ENCODE peak calls at places on chromosomes 13 and 19, in ten cellular contexts. H is SJSA1, M is adrenal gland, S is substantia nigra, F is iPS DF 6.9, D is suprapubic skin, P is pancreas, J is aorta, R is neural progenitor cell, Q is heart right ventricle. B is an unnamed sample.

GRCh38 chr13:45398862-45399261 is 19.3 kb downstream of the SLC25A30 start:
- DNase-seq in H (no peak), M (no peak), S (no peak), F (no peak), D (no peak), P (no peak), J (no peak), R (no peak), Q (no peak), B (no peak)

GRCh38 chr13:109509154-109509905 is 277.1 kb downstream of the IRS2 start:
- DNase-seq in H (no peak), M (no peak), S (no peak), F (no peak), D (no peak), P (no peak), J (no peak), R (no peak), Q (no peak), B (no peak)

GRCh38 chr13:51978836-51979556 is 32.3 kb downstream of the ATP7B start:
- DNase-seq in H (no peak), M (no peak), S (no peak), F (no peak), D (no peak), P (no peak), J (no peak), R (no peak), Q (no peak), B (no peak)

GRCh38 chr19:1577090-1577928 is 9.2 kb upstream of the MEX3D start:
- DNase-seq in H (no peak), M (no peak), S (no peak), F (no peak), D (no peak), P (no peak), J (no peak), R (no peak), Q (peak), B (no peak)

GRCh38 chr13:105452895-105453294 is 1082.6 kb downstream of the EFNB2 start:
- DNase-seq in H (no peak), M (no peak), S (no peak), F (no peak), D (no peak), P (no peak), J (no peak), R (no peak), Q (no peak), B (no peak)

GRCh38 chr13:88014527-88014926 is 343.4 kb downstream of the SLITRK5 start:
- DNase-seq in H (no peak), M (no peak), S (no peak), F (no peak), D (no peak), P (no peak), J (no peak), R (no peak), Q (no peak), B (no peak)

GRCh38 chr19:16197622-16198362 is at the start of gene AP1M1:
- DNase-seq in H (peak), M (peak), S (peak), F (peak), D (peak), P (peak), J (peak), R (peak), Q (peak), B (peak)

GRCh38 chr19:39363909-39364457 is 21.8 kb downstream of the SAMD4B start:
- DNase-seq in H (no peak), M (no peak), S (peak), F (no peak), D (no peak), P (no peak), J (peak), R (no peak), Q (peak), B (no peak)

GRCh38 chr13:98997738-98998641 is 20.1 kb upstream of the DOCK9 start:
- DNase-seq in H (no peak), M (peak), S (no peak), F (no peak), D (no peak), P (no peak), J (no peak), R (no peak), Q (no peak), B (no peak)

GRCh38 chr13:49938274-49938673 is 2.1 kb upstream of the SPRYD7 start:
- DNase-seq in H (no peak), M (no peak), S (no peak), F (no peak), D (no peak), P (no peak), J (no peak), R (no peak), Q (no peak), B (no peak)

GRCh38 chr19:43452517-43453045 is 12.8 kb downstream of the LYPD3 start:
- DNase-seq in H (no peak), M (no peak), S (no peak), F (no peak), D (no peak), P (no peak), J (no peak), R (no peak), Q (no peak), B (no peak)

GRCh38 chr19:1122021-1122971 is 18.5 kb downstream of the GPX4 start:
- DNase-seq in H (no peak), M (no peak), S (no peak), F (no peak), D (no peak), P (no peak), J (no peak), R (no peak), Q (no peak), B (no peak)

GRCh38 chr13:32408296-32408998 is 19.5 kb downstream of the N4BP2L1 start:
- DNase-seq in H (no peak), M (no peak), S (no peak), F (no peak), D (no peak), P (no peak), J (no peak), R (no peak), Q (no peak), B (no peak)

GRCh38 chr13:50800091-50800739 is 43.3 kb downstream of the DLEU7 start:
- DNase-seq in H (no peak), M (no peak), S (no peak), F (no peak), D (no peak), P (no peak), J (no peak), R (no peak), Q (no peak), B (no peak)

GRCh38 chr19:15871570-15871969 is 26.3 kb downstream of the CYP4F2 start:
- DNase-seq in H (no peak), M (no peak), S (no peak), F (no peak), D (no peak), P (no peak), J (no peak), R (no peak), Q (no peak), B (peak)

GRCh38 chr19:19151418-19151817 is 13.1 kb upstream of the TMEM161A start:
- DNase-seq in H (no peak), M (no peak), S (no peak), F (no peak), D (no peak), P (no peak), J (no peak), R (no peak), Q (no peak), B (no peak)

GRCh38 chr19:47324502-47324901 is 7.5 kb upstream of the C5AR2 start:
- DNase-seq in H (no peak), M (peak), S (peak), F (no peak), D (no peak), P (no peak), J (no peak), R (no peak), Q (no peak), B (no peak)

DNA sequence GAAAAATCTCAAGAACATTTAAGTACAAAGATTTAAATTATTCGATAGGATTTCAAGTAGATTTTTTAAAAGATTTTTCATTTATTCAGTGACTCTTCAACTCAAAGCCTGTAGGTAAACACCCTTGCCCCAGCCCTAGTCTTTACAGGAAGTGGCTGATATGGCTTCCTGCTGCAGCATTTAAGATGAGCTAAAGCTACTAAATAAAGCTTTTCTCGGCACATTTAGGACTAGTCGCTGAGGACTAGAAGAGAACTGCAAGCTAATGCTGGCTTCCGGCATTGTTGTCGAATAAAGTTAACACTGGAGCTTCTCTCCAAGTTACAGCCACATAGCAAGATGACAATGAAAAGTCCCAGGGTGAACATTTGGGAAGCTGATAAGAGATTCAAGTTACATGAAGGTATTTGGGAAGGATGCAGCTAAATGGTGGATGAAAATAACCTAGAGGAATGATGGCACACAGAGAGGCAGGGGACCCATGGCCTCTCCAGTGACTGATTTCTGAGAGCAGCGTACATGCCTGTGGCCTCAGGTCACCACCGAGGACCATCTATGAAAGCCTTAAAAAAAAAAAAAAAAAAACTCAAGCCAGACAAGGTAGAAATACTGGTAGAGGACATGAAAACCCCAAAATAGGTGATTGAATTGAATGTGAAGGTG is 155.6 kb downstream of the DCT start:
- DNase-seq in H (no peak), M (no peak), S (no peak), F (no peak), D (no peak), P (no peak), J (no peak), R (no peak), Q (no peak), B (no peak)
- H3K27ac ChIP-seq in H (peak), M (no peak), S (no peak), F (no peak), D (no peak), P (no peak), J (no peak), R (no peak), Q (no peak), B (peak)

DNA sequence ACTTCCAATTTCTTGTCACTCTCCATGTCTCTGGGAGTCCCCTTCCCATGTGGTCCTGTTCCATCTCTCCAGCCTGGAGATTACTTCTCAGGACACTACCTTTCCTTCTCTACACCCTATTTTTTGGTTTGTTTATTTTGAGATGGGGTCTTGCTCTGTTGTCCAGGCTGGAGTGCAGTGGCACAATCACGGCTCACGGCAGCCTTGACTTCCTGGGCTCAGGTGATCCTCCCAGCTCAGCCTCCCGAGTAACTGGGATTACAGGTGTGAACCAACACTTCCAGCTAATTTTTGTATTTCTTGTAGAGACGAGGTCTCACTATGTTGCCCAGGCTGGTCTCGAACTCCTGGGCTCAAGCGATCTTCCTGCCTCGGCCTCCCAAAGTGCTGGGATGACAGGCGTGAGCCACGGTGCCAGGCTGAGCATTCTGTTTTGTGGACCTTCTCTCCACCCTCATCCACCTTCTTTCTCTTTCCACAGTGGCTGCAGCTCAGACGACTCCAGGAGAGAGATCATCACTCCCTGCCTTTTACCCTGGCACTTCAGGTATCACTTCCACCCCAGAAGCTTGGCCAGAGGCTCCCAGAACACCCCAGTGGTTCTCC is 644 bp downstream of the HCST start:
- DNase-seq in H (no peak), M (no peak), S (no peak), F (no peak), D (no peak), P (no peak), J (no peak), R (no peak), Q (no peak), B (no peak)
- H3K27ac ChIP-seq in H (no peak), M (no peak), S (peak), F (no peak), D (peak), P (no peak), J (no peak), R (no peak), Q (no peak), B (peak)

DNA sequence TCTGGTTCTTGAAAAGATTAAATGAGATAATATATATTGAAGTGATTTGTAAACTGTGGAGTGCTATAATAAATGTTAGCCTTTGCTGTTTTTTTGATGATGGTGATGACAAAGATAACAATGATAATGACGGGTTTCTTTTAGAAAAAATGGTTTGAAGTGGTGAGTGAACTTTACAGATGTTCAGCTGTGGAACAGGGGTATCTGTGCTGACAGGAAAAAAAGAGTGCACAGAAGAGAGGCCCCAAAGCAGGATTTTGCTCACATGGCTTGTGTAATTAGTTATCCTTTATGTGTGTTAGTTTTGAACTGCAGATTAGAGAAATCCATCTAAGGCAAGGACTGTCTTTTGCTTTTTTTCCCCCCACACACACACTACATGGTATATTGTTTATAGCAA is 119.2 kb downstream of the CYSLTR2 start:
- DNase-seq in H (no peak), M (no peak), S (no peak), F (no peak), D (no peak), P (no peak), J (no peak), R (no peak), Q (no peak), B (no peak)
- H3K27ac ChIP-seq in H (no peak), M (no peak), S (no peak), F (no peak), D (no peak), P (no peak), J (no peak), R (no peak), Q (no peak), B (no peak)

DNA sequence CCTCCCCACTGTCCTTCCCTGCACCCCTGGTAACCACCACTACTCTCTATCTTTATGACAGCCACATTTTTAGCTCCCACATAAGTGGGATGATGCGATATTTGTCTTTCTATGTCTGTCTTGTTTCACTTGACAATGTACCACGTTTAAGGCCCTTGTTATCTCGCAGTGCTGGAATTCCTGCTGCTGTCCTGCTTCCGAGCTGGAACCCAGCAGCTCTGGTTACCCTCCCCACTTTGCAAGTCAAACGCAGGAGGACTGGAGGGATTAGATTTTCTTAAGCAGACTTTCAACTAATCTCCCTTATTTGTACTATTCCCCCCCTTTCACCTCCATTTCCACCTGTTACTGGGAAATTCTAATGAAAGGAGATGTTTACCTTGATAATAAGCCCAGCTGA is 59.1 kb upstream of the PDX1 start:
- DNase-seq in H (no peak), M (no peak), S (no peak), F (no peak), D (no peak), P (no peak), J (no peak), R (peak), Q (no peak), B (no peak)
- H3K27ac ChIP-seq in H (no peak), M (no peak), S (no peak), F (no peak), D (no peak), P (no peak), J (no peak), R (no peak), Q (no peak), B (no peak)

GRCh38 chr13:27976362-27977177 is 7.5 kb upstream of the CDX2 start:
- DNase-seq in H (no peak), M (no peak), S (no peak), F (no peak), D (no peak), P (peak), J (no peak), R (no peak), Q (no peak), B (no peak)
- H3K27ac ChIP-seq in H (no peak), M (no peak), S (no peak), F (no peak), D (no peak), P (no peak), J (no peak), R (no peak), Q (no peak), B (no peak)

B was measured in naive thymus-derived CD4-positive, alpha-beta T cell.